ENCODE peak calls at places on chromosomes 5 and 9, in five cellular contexts. One of them, this sample, is unnamed.

GRCh38 chr9:87494970-87495471 is 2.6 kb upstream of the DAPK1 start:
- DNase-seq in GM20000: peak; percentile 42
- DNase-seq in fibroblast of pulmonary artery: no peak
- DNase-seq in aorta: no peak
- DNase-seq in kidney glomerular epithelial cell: no peak
- DNase-seq in this sample: no peak

GRCh38 chr9:93154293-93154903 is 20.3 kb upstream of the NINJ1 start:
- DNase-seq in GM20000: peak; percentile 54
- DNase-seq in fibroblast of pulmonary artery: no peak
- DNase-seq in aorta: no peak
- DNase-seq in kidney glomerular epithelial cell: no peak
- DNase-seq in this sample: no peak

GRCh38 chr9:108645520-108645919 is 210.3 kb downstream of the ACTL7B start:
- DNase-seq in GM20000: no peak
- DNase-seq in fibroblast of pulmonary artery: no peak
- DNase-seq in aorta: no peak
- DNase-seq in kidney glomerular epithelial cell: no peak
- DNase-seq in this sample: no peak

GRCh38 chr9:138060881-138061280 is 183.3 kb downstream of the CACNA1B start:
- DNase-seq in GM20000: no peak
- DNase-seq in fibroblast of pulmonary artery: no peak
- DNase-seq in aorta: peak; percentile 38
- DNase-seq in kidney glomerular epithelial cell: no peak
- DNase-seq in this sample: no peak

GRCh38 chr9:72292184-72292787 is 72.7 kb downstream of the ZFAND5 start:
- DNase-seq in GM20000: peak; percentile 36
- DNase-seq in fibroblast of pulmonary artery: peak; percentile 72
- DNase-seq in aorta: no peak
- DNase-seq in kidney glomerular epithelial cell: peak; percentile 80
- DNase-seq in this sample: no peak

GRCh38 chr9:79664375-79664825 is 92.6 kb downstream of the TLE4 start:
- DNase-seq in GM20000: no peak
- DNase-seq in fibroblast of pulmonary artery: no peak
- DNase-seq in aorta: no peak
- DNase-seq in kidney glomerular epithelial cell: no peak
- DNase-seq in this sample: no peak

GRCh38 chr9:109856785-109857184 is 76.8 kb downstream of the PALM2AKAP2 start:
- DNase-seq in GM20000: no peak
- DNase-seq in fibroblast of pulmonary artery: peak; percentile 79
- DNase-seq in aorta: no peak
- DNase-seq in kidney glomerular epithelial cell: no peak
- DNase-seq in this sample: no peak

GRCh38 chr5:92401492-92401891 is 1018.4 kb upstream of the ARRDC3 start:
- DNase-seq in GM20000: no peak
- DNase-seq in fibroblast of pulmonary artery: peak; percentile 63
- DNase-seq in aorta: no peak
- DNase-seq in kidney glomerular epithelial cell: no peak
- DNase-seq in this sample: no peak

GRCh38 chr9:73143606-73144328 is 7.9 kb upstream of the ANXA1 start:
- DNase-seq in GM20000: no peak
- DNase-seq in fibroblast of pulmonary artery: peak; percentile 91
- DNase-seq in aorta: no peak
- DNase-seq in kidney glomerular epithelial cell: peak; percentile 78
- DNase-seq in this sample: no peak